ENCODE peak calls at places on chromosomes 6 and 20, in ten cellular contexts. E, U, I, L, Y, X, S, G, V and H are unnamed samples.

GRCh38 chr6:166955865-166956443 is 396 bp downstream of the RNASET2 start:
- DNase-seq in V (no peak), G (peak; percentile 6), U (no peak), L (peak; percentile 18), X (no peak), I (no peak), Y (peak; percentile 13), E (no peak), S (no peak), H (no peak)

GRCh38 chr6:112626468-112627082 is 279.4 kb downstream of the RFPL4B start:
- DNase-seq in V (no peak), S (no peak), Y (no peak), X (peak; percentile 83), L (no peak), G (no peak), E (no peak), I (no peak), U (no peak), H (no peak)

GRCh38 chr6:144873653-144874378 is 588.7 kb downstream of the UTRN start:
- DNase-seq in U (no peak), V (no peak), L (no peak), Y (no peak), X (no peak), S (no peak), I (no peak), G (no peak), E (no peak), H (no peak)

GRCh38 chr20:62453186-62453808 is 22.5 kb downstream of the GATA5 start:
- DNase-seq in U (peak; percentile 62), I (no peak), L (no peak), Y (no peak), S (no peak), E (no peak), V (no peak), G (no peak), X (no peak), H (no peak)

GRCh38 chr20:10047427-10047826 is 12.6 kb downstream of the ANKEF1 start:
- DNase-seq in Y (no peak), X (no peak), I (no peak), L (peak; percentile 13), V (no peak), U (no peak), G (peak; percentile 42), E (peak; percentile 62), S (no peak), H (no peak)

GRCh38 chr6:148548065-148548748 is 198.6 kb upstream of the UST start:
- DNase-seq in Y (no peak), X (peak; percentile 39), I (no peak), V (no peak), S (no peak), E (no peak), G (no peak), U (no peak), L (no peak), H (no peak)

GRCh38 chr6:88304515-88304914 is 138.4 kb upstream of the CNR1 start:
- DNase-seq in G (no peak), V (no peak), E (no peak), I (no peak), S (no peak), X (no peak), U (no peak), Y (no peak), L (no peak), H (no peak)

GRCh38 chr6:21955196-21955595 is 341.6 kb downstream of the PRL start:
- DNase-seq in Y (no peak), U (no peak), G (no peak), S (no peak), X (no peak), V (no peak), E (no peak), L (no peak), I (no peak), H (no peak)

GRCh38 chr6:138991206-138991605 is 3.2 kb upstream of the REPS1 start:
- DNase-seq in S (no peak), U (no peak), X (no peak), E (no peak), I (no peak), G (no peak), L (no peak), V (no peak), Y (no peak), H (no peak)

GRCh38 chr6:151054304-151054703 is 185.5 kb upstream of the AKAP12 start:
- DNase-seq in G (no peak), S (no peak), X (no peak), V (no peak), L (no peak), I (no peak), U (no peak), E (no peak), Y (no peak), H (no peak)

DNA sequence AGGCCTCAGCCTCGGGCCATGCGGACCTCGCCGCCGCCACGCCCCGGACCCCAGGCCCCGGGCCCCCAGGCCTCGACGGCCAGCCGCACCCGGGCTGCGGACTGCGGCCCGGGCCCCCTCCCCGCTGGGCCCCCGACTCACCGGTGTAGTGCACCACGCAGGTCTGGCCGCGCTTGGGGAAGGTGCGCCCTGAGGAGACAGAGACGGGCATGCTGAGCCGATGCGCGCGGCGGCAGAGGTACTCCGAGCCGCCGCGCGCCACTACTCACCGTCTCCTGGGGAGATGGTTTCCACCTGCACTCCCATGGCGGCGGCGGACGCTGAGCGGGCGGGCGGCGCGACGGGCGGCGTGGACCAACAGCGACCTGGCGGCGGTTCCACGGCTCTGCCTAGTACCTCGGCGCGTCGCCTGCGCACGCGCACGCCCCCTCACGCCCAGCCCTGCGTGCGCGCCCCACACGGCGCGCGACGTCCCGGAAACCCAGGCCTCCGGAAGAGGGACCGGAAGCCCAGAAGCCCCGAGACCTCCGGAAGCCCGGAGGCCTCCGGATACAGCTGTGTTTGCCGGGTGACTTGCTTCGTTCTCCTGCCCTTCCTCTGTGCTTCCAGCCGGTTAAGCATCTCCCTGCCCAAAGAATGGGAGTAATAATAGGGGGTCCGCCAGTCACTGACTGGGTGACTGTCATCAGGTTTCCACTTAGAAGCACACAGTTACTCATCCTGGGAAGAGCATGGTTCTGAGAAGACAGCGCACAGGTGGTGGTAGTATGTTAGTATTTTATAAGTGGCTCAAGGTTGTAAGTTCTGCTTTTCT is at the start of gene FKBP1A:
- DNase-seq in X (peak; percentile 88), L (peak; percentile 88), U (peak; percentile 99), E (peak; percentile 74), G (peak; percentile 91), V (peak; percentile 93), Y (peak; percentile 92), I (peak; percentile 96), S (peak; percentile 95), H (peak; percentile 86)
- TF ChIP-seq CTCF in X (no peak), L (peak; percentile 47), U (no peak), E (no peak), G (no peak), V (no peak), Y (no peak), I (peak; percentile 41), S (no peak), H (no peak)

GRCh38 chr20:37273988-37274387 is 12.4 kb upstream of the GHRH start:
- DNase-seq in U (no peak), V (no peak), S (no peak), L (no peak), I (no peak), X (no peak), G (no peak), Y (no peak), E (no peak), H (no peak)

GRCh38 chr20:37276494-37277252 is 12.8 kb upstream of the MANBAL start:
- DNase-seq in V (peak; percentile 77), U (no peak), X (peak; percentile 85), Y (peak; percentile 71), G (no peak), S (peak; percentile 41), L (no peak), E (no peak), I (no peak), H (no peak)

GRCh38 chr20:37271421-37271768 is 9.8 kb upstream of the GHRH start:
- DNase-seq in E (no peak), G (no peak), L (no peak), V (no peak), X (no peak), U (no peak), Y (no peak), I (no peak), S (no peak), H (no peak)

GRCh38 chr20:37277253-37277593 is 12.2 kb upstream of the MANBAL start:
- DNase-seq in Y (no peak), U (no peak), V (no peak), S (no peak), I (no peak), E (no peak), G (no peak), X (no peak), L (no peak), H (no peak)

DNA sequence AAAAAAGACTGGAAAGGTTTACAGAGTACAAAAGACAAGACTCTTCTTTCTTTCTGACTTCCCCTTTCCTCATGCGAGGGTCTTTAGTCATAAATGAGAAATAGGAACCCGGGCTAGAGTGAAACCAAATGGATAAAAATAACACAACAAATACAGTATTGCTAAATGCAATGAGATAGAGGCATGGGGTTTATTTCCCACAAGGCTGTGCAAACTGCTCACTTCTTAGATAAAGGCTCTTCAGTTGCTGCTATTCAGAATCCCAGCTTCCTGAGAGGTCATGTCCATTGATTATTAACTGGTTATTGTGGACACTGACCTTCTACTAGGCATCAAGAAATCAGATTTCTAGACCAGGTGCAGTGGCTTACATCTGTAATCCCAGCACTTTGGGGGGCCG is 13.5 kb upstream of the GHRH start:
- DNase-seq in E (no peak), U (no peak), L (no peak), I (no peak), S (no peak), G (no peak), X (no peak), Y (no peak), V (no peak), H (no peak)
- TF ChIP-seq CTCF in E (no peak), U (no peak), L (no peak), I (no peak), S (no peak), G (no peak), X (no peak), Y (no peak), V (no peak), H (no peak)

DNA sequence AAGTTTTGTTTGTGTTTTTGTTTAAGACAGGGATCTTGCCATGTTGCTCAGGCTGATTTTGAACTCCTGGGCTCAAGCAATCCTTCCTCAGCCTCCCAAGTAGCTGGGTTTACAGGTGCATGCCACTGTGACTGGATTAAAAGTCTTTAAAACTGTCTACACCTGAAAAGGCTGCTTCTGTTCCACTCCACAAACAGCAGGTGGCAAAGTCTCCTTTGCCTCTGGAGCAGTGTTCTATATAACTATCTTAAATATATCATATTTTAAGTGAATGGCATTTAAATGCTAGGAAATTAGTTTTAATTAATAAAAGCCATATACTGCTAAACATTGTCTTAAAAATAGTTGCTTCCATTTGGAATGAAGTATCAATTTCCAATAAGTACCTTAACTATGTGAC is 89.2 kb upstream of the BCLAF1 start:
- DNase-seq in E (no peak), L (no peak), U (no peak), X (peak; percentile 7), G (no peak), Y (no peak), S (no peak), V (no peak), I (no peak), H (no peak)
- TF ChIP-seq CTCF in E (no peak), L (no peak), U (no peak), X (peak; percentile 21), G (peak; percentile 20), Y (peak; percentile 10), S (peak; percentile 17), V (peak; percentile 22), I (no peak), H (no peak)

GRCh38 chr6:108142240-108142639 is 23.6 kb upstream of the NR2E1 start:
- DNase-seq in S (no peak), V (no peak), E (no peak), U (no peak), X (no peak), G (no peak), I (no peak), L (no peak), Y (no peak), H (no peak)

GRCh38 chr6:108145639-108146038 is 20.2 kb upstream of the NR2E1 start:
- DNase-seq in Y (no peak), S (no peak), L (no peak), X (no peak), E (no peak), G (no peak), I (no peak), U (no peak), V (no peak), H (no peak)
- TF ChIP-seq CTCF in Y (no peak), S (no peak), L (no peak), X (no peak), E (no peak), G (no peak), I (no peak), U (no peak), V (no peak), H (peak; percentile 28)